ENCODE peak calls at places on chromosome X, in four cellular contexts. One of them, this sample, is unnamed. For H3K4me1, the result is how much of the 10 kb centered on the place peaks cover.

GRCh38 chrX:9349572-9350259 is 115.1 kb upstream of the TBL1X start:
- DNase-seq in heart left ventricle: no peak
- DNase-seq in A549: no peak
- DNase-seq in upper lobe of left lung: no peak
- DNase-seq in this sample: no peak

GRCh38 chrX:9492901-9493300 is 28.0 kb downstream of the TBL1X start:
- DNase-seq in A549: no peak
- DNase-seq in heart left ventricle: no peak
- DNase-seq in upper lobe of left lung: no peak
- DNase-seq in this sample: no peak

GRCh38 chrX:84205276-84205675 is 17.3 kb upstream of the RPS6KA6 start:
- DNase-seq in upper lobe of left lung: no peak
- DNase-seq in heart left ventricle: no peak
- DNase-seq in A549: no peak
- DNase-seq in this sample: no peak

GRCh38 chrX:15814811-15815210 is 24.5 kb downstream of the ZRSR2 start:
- DNase-seq in A549: no peak
- DNase-seq in heart left ventricle: no peak
- DNase-seq in upper lobe of left lung: no peak
- DNase-seq in this sample: no peak

GRCh38 chrX:80807606-80808159 is 2.0 kb downstream of the BRWD3 start:
- DNase-seq in upper lobe of left lung: no peak
- DNase-seq in A549: peak
- DNase-seq in heart left ventricle: no peak
- DNase-seq in this sample: no peak

GRCh38 chrX:77446029-77446585 is 1.1 kb upstream of the FGF16 start:
- DNase-seq in A549: no peak
- DNase-seq in heart left ventricle: no peak
- DNase-seq in upper lobe of left lung: peak
- DNase-seq in this sample: no peak

GRCh38 chrX:135437867-135438733 is 16.4 kb downstream of the SMIM10L2A start:
- DNase-seq in heart left ventricle: no peak
- DNase-seq in A549: no peak
- DNase-seq in upper lobe of left lung: peak
- DNase-seq in this sample: no peak

GRCh38 chrX:151889451-151889850 is 23.2 kb upstream of the MAGEA4 start:
- DNase-seq in A549: no peak
- DNase-seq in upper lobe of left lung: no peak
- DNase-seq in heart left ventricle: no peak
- DNase-seq in this sample: no peak

GRCh38 chrX:71998836-71999509 is 88.3 kb downstream of the NHSL2 start:
- DNase-seq in A549: peak
- DNase-seq in heart left ventricle: no peak
- DNase-seq in upper lobe of left lung: no peak
- DNase-seq in this sample: no peak

GRCh38 chrX:39827959-39828358 is 269.8 kb downstream of the BCOR start:
- DNase-seq in heart left ventricle: no peak
- DNase-seq in A549: no peak
- DNase-seq in upper lobe of left lung: no peak
- DNase-seq in this sample: no peak

GRCh38 chrX:71640002-71640401 is 21.7 kb upstream of the CXCR3 start:
- DNase-seq in upper lobe of left lung: no peak
- DNase-seq in heart left ventricle: no peak
- DNase-seq in A549: no peak
- DNase-seq in this sample: no peak

GRCh38 chrX:113470166-113470565 is 629.5 kb upstream of the AMOT start:
- DNase-seq in heart left ventricle: no peak
- DNase-seq in upper lobe of left lung: no peak
- DNase-seq in A549: no peak
- DNase-seq in this sample: no peak

GRCh38 chrX:111615227-111615626 is 65.7 kb upstream of the ALG13 start:
- DNase-seq in heart left ventricle: no peak
- DNase-seq in A549: no peak
- DNase-seq in upper lobe of left lung: no peak
- DNase-seq in this sample: no peak

GRCh38 chrX:153793291-153793690 is 884 bp downstream of the IDH3G start:
- DNase-seq in heart left ventricle: no peak
- DNase-seq in A549: no peak
- DNase-seq in upper lobe of left lung: no peak
- DNase-seq in this sample: no peak

GRCh38 chrX:103418811-103419210 is 42.5 kb downstream of the BEX3 start:
- DNase-seq in upper lobe of left lung: no peak
- DNase-seq in A549: no peak
- DNase-seq in heart left ventricle: no peak
- DNase-seq in this sample: no peak

GRCh38 chrX:13432376-13432775 is 112.5 kb upstream of the ATXN3L start:
- DNase-seq in A549: no peak
- DNase-seq in heart left ventricle: peak
- DNase-seq in upper lobe of left lung: no peak
- DNase-seq in this sample: peak

GRCh38 chrX:101079736-101080135 is 1.1 kb downstream of the TMEM35A start:
- DNase-seq in A549: no peak
- DNase-seq in heart left ventricle: no peak
- DNase-seq in upper lobe of left lung: no peak
- DNase-seq in this sample: no peak
- H3K4me3 ChIP-seq in A549: no peak
- H3K4me3 ChIP-seq in heart left ventricle: no peak
- H3K4me3 ChIP-seq in upper lobe of left lung: no peak
- H3K4me3 ChIP-seq in this sample: peak

GRCh38 chrX:97021680-97022079 is 138.0 kb downstream of the RPA4 start:
- DNase-seq in heart left ventricle: no peak
- DNase-seq in A549: no peak
- DNase-seq in upper lobe of left lung: no peak
- DNase-seq in this sample: no peak

GRCh38 chrX:97011540-97011939 is 127.8 kb downstream of the RPA4 start:
- DNase-seq in upper lobe of left lung: no peak
- DNase-seq in A549: no peak
- DNase-seq in heart left ventricle: no peak
- DNase-seq in this sample: no peak

GRCh38 chrX:97016106-97016505 is 132.4 kb downstream of the RPA4 start:
- DNase-seq in A549: no peak
- DNase-seq in heart left ventricle: no peak
- DNase-seq in upper lobe of left lung: no peak
- DNase-seq in this sample: no peak
- TF ChIP-seq CTCF in A549: peak
- TF ChIP-seq CTCF in heart left ventricle: no peak
- TF ChIP-seq CTCF in upper lobe of left lung: no peak
- TF ChIP-seq CTCF in this sample: no peak

GRCh38 chrX:148535639-148536038 is 35.2 kb downstream of the AFF2 start:
- DNase-seq in A549: no peak
- DNase-seq in heart left ventricle: no peak
- DNase-seq in upper lobe of left lung: no peak
- DNase-seq in this sample: no peak

GRCh38 chrX:148530464-148531077 is 30.2 kb downstream of the AFF2 start:
- DNase-seq in upper lobe of left lung: no peak
- DNase-seq in A549: no peak
- DNase-seq in heart left ventricle: no peak
- DNase-seq in this sample: no peak
- H3K4me1 ChIP-seq in upper lobe of left lung: under half
- H3K4me1 ChIP-seq in A549: under half
- H3K4me1 ChIP-seq in heart left ventricle: under half
- H3K4me1 ChIP-seq in this sample: under half

GRCh38 chrX:56232221-56233082 is at the start of gene KLF8:
- DNase-seq in A549: no peak
- DNase-seq in upper lobe of left lung: peak
- DNase-seq in heart left ventricle: peak
- DNase-seq in this sample: no peak

GRCh38 chrX:56228914-56229313 is 3.2 kb upstream of the KLF8 start:
- DNase-seq in upper lobe of left lung: no peak
- DNase-seq in heart left ventricle: no peak
- DNase-seq in A549: no peak
- DNase-seq in this sample: no peak

GRCh38 chrX:56233100-56233499 is 944 bp downstream of the KLF8 start:
- DNase-seq in heart left ventricle: no peak
- DNase-seq in upper lobe of left lung: no peak
- DNase-seq in A549: no peak
- DNase-seq in this sample: no peak

GRCh38 chrX:56231706-56232105 is 450 bp upstream of the KLF8 start:
- DNase-seq in upper lobe of left lung: no peak
- DNase-seq in A549: no peak
- DNase-seq in heart left ventricle: no peak
- DNase-seq in this sample: no peak

DNA sequence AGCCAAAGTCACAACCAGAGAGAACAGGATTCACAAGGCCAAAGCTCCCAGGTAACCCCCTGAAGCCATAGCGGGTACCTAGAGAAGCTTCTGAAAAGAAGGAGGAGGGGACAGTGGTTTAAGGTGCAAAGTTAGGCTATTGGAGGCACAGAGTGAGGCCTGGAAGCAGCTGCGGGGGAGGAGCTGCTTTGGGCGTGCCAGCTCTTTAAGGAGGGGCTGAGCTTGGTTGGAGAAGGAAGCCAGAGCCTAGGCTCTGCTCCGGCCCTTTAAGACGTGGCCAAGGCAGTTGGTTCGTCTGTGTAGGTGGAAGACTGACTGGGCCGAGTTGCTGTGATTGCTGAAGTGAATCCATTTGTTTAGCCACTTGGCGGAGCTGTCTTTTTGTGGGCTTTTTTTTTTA is 1.5 kb downstream of the KLF8 start:
- DNase-seq in heart left ventricle: peak
- DNase-seq in upper lobe of left lung: peak
- DNase-seq in A549: no peak
- DNase-seq in this sample: peak
- H3K4me3 ChIP-seq in heart left ventricle: peak
- H3K4me3 ChIP-seq in upper lobe of left lung: no peak
- H3K4me3 ChIP-seq in A549: no peak
- H3K4me3 ChIP-seq in this sample: peak

GRCh38 chrX:134020910-134021309 is 35.5 kb upstream of the GPC3 start:
- DNase-seq in heart left ventricle: no peak
- DNase-seq in upper lobe of left lung: no peak
- DNase-seq in A549: no peak
- DNase-seq in this sample: no peak
- TF ChIP-seq CTCF in heart left ventricle: no peak
- TF ChIP-seq CTCF in upper lobe of left lung: no peak
- TF ChIP-seq CTCF in A549: no peak
- TF ChIP-seq CTCF in this sample: no peak

DNA sequence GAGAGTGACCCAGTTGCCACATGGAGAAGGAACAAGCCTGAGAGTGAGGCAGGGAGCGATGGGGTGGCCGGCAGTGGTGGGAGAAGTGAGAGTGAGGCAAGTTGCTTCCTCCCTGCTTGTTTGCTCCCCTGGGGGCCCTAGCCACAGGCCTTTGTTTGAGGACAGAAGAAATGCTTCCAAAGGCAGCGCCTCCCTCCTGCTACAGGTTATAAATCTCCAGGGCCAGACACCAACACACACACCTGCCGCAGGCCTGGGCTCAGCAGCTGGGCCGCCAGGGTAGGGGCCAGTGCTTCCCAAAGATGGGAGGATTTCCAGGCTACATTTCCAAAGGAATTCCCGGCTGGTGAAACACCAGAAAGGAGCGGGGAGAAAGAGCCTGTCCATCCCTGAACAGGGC is 144.2 kb downstream of the PJA1 start:
- DNase-seq in upper lobe of left lung: peak
- DNase-seq in heart left ventricle: no peak
- DNase-seq in A549: no peak
- DNase-seq in this sample: peak
- H3K4me1 ChIP-seq in upper lobe of left lung: under half
- H3K4me1 ChIP-seq in heart left ventricle: under half
- H3K4me1 ChIP-seq in A549: under half
- H3K4me1 ChIP-seq in this sample: under half

DNA sequence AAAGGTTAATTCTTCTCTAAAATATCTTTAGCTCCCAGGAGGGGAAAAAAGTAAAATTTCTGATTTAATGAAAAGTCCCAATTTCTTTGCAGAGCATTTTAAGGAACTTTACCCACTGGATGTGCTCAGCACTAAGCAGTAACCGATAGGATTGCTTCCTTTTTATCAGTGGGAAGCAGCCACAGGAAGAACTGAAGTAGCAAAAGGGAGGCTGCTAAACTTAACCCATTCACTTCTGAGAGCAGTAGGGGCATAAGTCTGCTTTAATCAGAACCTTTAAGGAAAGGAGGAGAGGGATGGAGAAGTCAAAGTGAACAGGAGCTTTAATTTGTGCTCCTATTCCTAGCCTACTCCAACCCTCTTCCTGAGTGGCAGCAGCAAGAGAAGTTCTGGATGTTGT is at the start of gene F8:
- DNase-seq in A549: no peak
- DNase-seq in upper lobe of left lung: no peak
- DNase-seq in heart left ventricle: no peak
- DNase-seq in this sample: no peak
- H3K4me3 ChIP-seq in A549: no peak
- H3K4me3 ChIP-seq in upper lobe of left lung: no peak
- H3K4me3 ChIP-seq in heart left ventricle: peak
- H3K4me3 ChIP-seq in this sample: no peak